ENCODE peak calls at places on chromosome 16, in four cellular contexts. R is neuronal stem cell, W is H1, S is IMR-90. F is an unnamed sample.

GRCh38 chr16:72425571-72426341 is 253.8 kb upstream of the PMFBP1 start:
- DNase-seq in R (no peak), W (no peak), S (no peak), F (no peak)

GRCh38 chr16:13480801-13481200 is 439.2 kb upstream of the ERCC4 start:
- DNase-seq in R (no peak), W (no peak), S (no peak), F (no peak)

GRCh38 chr16:30853758-30854157 is 40.1 kb downstream of the BCL7C start:
- DNase-seq in R (no peak), W (no peak), S (peak; percentile 22), F (peak; percentile 98)

GRCh38 chr16:75792781-75793180 is 66.5 kb upstream of the CPHXL start:
- DNase-seq in R (no peak), W (no peak), S (no peak), F (no peak)

GRCh38 chr16:3696425-3697218 is 20.7 kb downstream of the TRAP1 start:
- DNase-seq in R (no peak), W (no peak), S (peak; percentile 94), F (peak; percentile 83)

GRCh38 chr16:46962629-46963028 is 10.8 kb downstream of the DNAJA2 start:
- DNase-seq in R (no peak), W (no peak), S (no peak), F (no peak)

GRCh38 chr16:14351647-14352046 is 278.4 kb downstream of the PARN start:
- DNase-seq in R (no peak), W (no peak), S (no peak), F (peak; percentile 36)

GRCh38 chr16:48426244-48427135 is 41.3 kb upstream of the SIAH1 start:
- DNase-seq in R (no peak), W (no peak), S (peak; percentile 32), F (no peak)

GRCh38 chr16:59887856-59888255 is 1153.7 kb upstream of the GOT2 start:
- DNase-seq in R (no peak), W (no peak), S (no peak), F (no peak)

DNA sequence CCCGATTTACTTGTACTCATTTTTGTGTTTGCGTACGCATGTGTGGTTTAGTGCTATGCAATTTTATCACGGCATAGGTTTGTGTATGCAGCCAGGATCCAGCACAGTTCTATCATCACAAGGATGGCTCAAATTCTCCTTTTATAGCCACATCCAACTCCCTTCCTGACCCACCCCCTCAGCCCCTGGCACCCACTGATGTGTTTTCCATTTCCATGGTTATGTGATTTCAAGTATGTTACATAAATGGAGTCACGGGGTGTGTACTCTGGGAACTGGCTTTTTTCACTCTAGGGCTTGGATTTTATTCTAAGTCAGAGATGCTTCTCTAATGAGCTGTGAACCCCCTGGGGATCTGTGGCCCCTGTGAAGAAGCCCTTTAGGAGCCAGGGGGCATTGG is 16.8 kb downstream of the IL4R start:
- DNase-seq in R (no peak), W (no peak), S (peak; percentile 98), F (no peak)
- H2BK120ac ChIP-seq in R (no peak overlapping the region), W (no peak overlapping the region), S (peak overlapping the region; percentile 96), F (no peak overlapping the region)

GRCh38 chr16:24367186-24367585 is 111.1 kb downstream of the CACNG3 start:
- DNase-seq in R (no peak), W (no peak), S (no peak), F (no peak)
- H4K91ac ChIP-seq in R (no peak overlapping the region), W (no peak overlapping the region), S (no peak overlapping the region), F (no peak overlapping the region)

GRCh38 chr16:11636172-11636721 is 32.0 kb upstream of the SNN start:
- DNase-seq in R (no peak), W (peak; percentile 72), S (no peak), F (peak; percentile 89)
- H2BK120ac ChIP-seq in R (no peak overlapping the region), W (no peak overlapping the region), S (peak overlapping the region; percentile 28), F (no peak overlapping the region)

GRCh38 chr16:85486256-85486915 is 126.7 kb upstream of the GSE1 start:
- DNase-seq in R (no peak), W (no peak), S (no peak), F (no peak)
- H4K91ac ChIP-seq in R (no peak overlapping the region), W (peak overlapping the region; percentile 40), S (no peak overlapping the region), F (no peak overlapping the region)

GRCh38 chr16:85011846-85012284 is 530 bp upstream of the ZDHHC7 start:
- DNase-seq in R (no peak), W (no peak), S (no peak), F (no peak)

GRCh38 chr16:85010931-85011845 is at the start of gene ZDHHC7:
- DNase-seq in R (peak; percentile 73), W (peak; percentile 46), S (peak; percentile 84), F (peak; percentile 91)

GRCh38 chr16:85015481-85016177 is 4.3 kb upstream of the ZDHHC7 start:
- DNase-seq in R (no peak), W (no peak), S (peak; percentile 48), F (peak; percentile 81)

GRCh38 chr16:85017151-85017550 is 5.8 kb upstream of the ZDHHC7 start:
- DNase-seq in R (no peak), W (no peak), S (peak; percentile 39), F (peak; percentile 36)

GRCh38 chr16:85014311-85014710 is 3.0 kb upstream of the ZDHHC7 start:
- DNase-seq in R (no peak), W (no peak), S (no peak), F (no peak)
- H2BK120ac ChIP-seq in R (no peak overlapping the region), W (no peak overlapping the region), S (no peak overlapping the region), F (no peak overlapping the region)

F was measured in trophoblast cell.